ENCODE peak calls at places on chromosomes 13 and 19, in four cellular contexts. One of them, this sample, is unnamed. For H3K36me3, the result is how much of the 10 kb centered on the place peaks cover.

GRCh38 chr19:37087110-37087509 is 8.9 kb downstream of the ZNF420 start:
- DNase-seq in body of pancreas: no peak
- DNase-seq in effector memory CD4-positive, alpha-beta T cell: no peak
- DNase-seq in aorta: no peak
- DNase-seq in this sample: no peak

GRCh38 chr13:26628706-26629105 is 71.2 kb downstream of the WASF3 start:
- DNase-seq in body of pancreas: no peak
- DNase-seq in effector memory CD4-positive, alpha-beta T cell: no peak
- DNase-seq in aorta: no peak
- DNase-seq in this sample: no peak

GRCh38 chr13:102147353-102147752 is 254.5 kb downstream of the FGF14 start:
- DNase-seq in effector memory CD4-positive, alpha-beta T cell: no peak
- DNase-seq in aorta: no peak
- DNase-seq in body of pancreas: no peak
- DNase-seq in this sample: no peak

GRCh38 chr13:76769238-76769859 is 116.9 kb downstream of the KCTD12 start:
- DNase-seq in aorta: no peak
- DNase-seq in body of pancreas: no peak
- DNase-seq in effector memory CD4-positive, alpha-beta T cell: no peak
- DNase-seq in this sample: no peak

GRCh38 chr13:47549219-47549752 is 451.8 kb downstream of the SUCLA2 start:
- DNase-seq in effector memory CD4-positive, alpha-beta T cell: no peak
- DNase-seq in aorta: no peak
- DNase-seq in body of pancreas: no peak
- DNase-seq in this sample: no peak

GRCh38 chr13:99307648-99308339 is 595 bp upstream of the GPR183 start:
- DNase-seq in aorta: no peak
- DNase-seq in effector memory CD4-positive, alpha-beta T cell: no peak
- DNase-seq in body of pancreas: peak
- DNase-seq in this sample: no peak

GRCh38 chr19:7242601-7243258 is 51.5 kb downstream of the INSR start:
- DNase-seq in effector memory CD4-positive, alpha-beta T cell: no peak
- DNase-seq in body of pancreas: no peak
- DNase-seq in aorta: no peak
- DNase-seq in this sample: no peak

GRCh38 chr19:15180451-15181390 is 20.1 kb downstream of the NOTCH3 start:
- DNase-seq in body of pancreas: peak
- DNase-seq in aorta: no peak
- DNase-seq in effector memory CD4-positive, alpha-beta T cell: no peak
- DNase-seq in this sample: no peak

GRCh38 chr13:48318714-48319457 is 15.3 kb downstream of the RB1 start:
- DNase-seq in effector memory CD4-positive, alpha-beta T cell: no peak
- DNase-seq in aorta: no peak
- DNase-seq in body of pancreas: peak
- DNase-seq in this sample: no peak

GRCh38 chr13:41568143-41568989 is 111.0 kb downstream of the RGCC start:
- DNase-seq in body of pancreas: no peak
- DNase-seq in aorta: no peak
- DNase-seq in effector memory CD4-positive, alpha-beta T cell: no peak
- DNase-seq in this sample: no peak

GRCh38 chr19:14519860-14520407 is 1.7 kb upstream of the DNAJB1 start:
- DNase-seq in body of pancreas: peak
- DNase-seq in effector memory CD4-positive, alpha-beta T cell: no peak
- DNase-seq in aorta: no peak
- DNase-seq in this sample: no peak

GRCh38 chr19:33226550-33227241 is 1.0 kb upstream of the SLC7A10 start:
- DNase-seq in aorta: no peak
- DNase-seq in effector memory CD4-positive, alpha-beta T cell: no peak
- DNase-seq in body of pancreas: peak
- DNase-seq in this sample: no peak

GRCh38 chr19:15288146-15288963 is 44.0 kb downstream of the BRD4 start:
- DNase-seq in effector memory CD4-positive, alpha-beta T cell: no peak
- DNase-seq in aorta: no peak
- DNase-seq in body of pancreas: peak
- DNase-seq in this sample: no peak

GRCh38 chr13:112803422-112803821 is 113.6 kb downstream of the ATP11A start:
- DNase-seq in aorta: no peak
- DNase-seq in body of pancreas: no peak
- DNase-seq in effector memory CD4-positive, alpha-beta T cell: no peak
- DNase-seq in this sample: no peak

GRCh38 chr19:36775768-36776167 is 3.2 kb upstream of the ZNF850 start:
- DNase-seq in aorta: peak
- DNase-seq in effector memory CD4-positive, alpha-beta T cell: no peak
- DNase-seq in body of pancreas: peak
- DNase-seq in this sample: no peak

GRCh38 chr13:73339086-73339485 is 280.3 kb downstream of the KLF5 start:
- DNase-seq in effector memory CD4-positive, alpha-beta T cell: no peak
- DNase-seq in body of pancreas: no peak
- DNase-seq in aorta: no peak
- DNase-seq in this sample: no peak

GRCh38 chr13:40057228-40057627 is 401.8 kb downstream of the COG6 start:
- DNase-seq in effector memory CD4-positive, alpha-beta T cell: no peak
- DNase-seq in aorta: no peak
- DNase-seq in body of pancreas: no peak
- DNase-seq in this sample: no peak

GRCh38 chr19:39409207-39409885 is 2.7 kb downstream of the ZFP36 start:
- DNase-seq in effector memory CD4-positive, alpha-beta T cell: peak
- DNase-seq in aorta: peak
- DNase-seq in body of pancreas: peak
- DNase-seq in this sample: peak

GRCh38 chr13:42786696-42787095 is 5.3 kb downstream of the FAM216B start:
- DNase-seq in aorta: no peak
- DNase-seq in body of pancreas: no peak
- DNase-seq in effector memory CD4-positive, alpha-beta T cell: no peak
- DNase-seq in this sample: no peak

GRCh38 chr13:108226184-108226583 is 8.0 kb downstream of the ABHD13 start:
- DNase-seq in aorta: no peak
- DNase-seq in effector memory CD4-positive, alpha-beta T cell: no peak
- DNase-seq in body of pancreas: no peak
- DNase-seq in this sample: no peak

GRCh38 chr13:64276232-64276631 is 2860.6 kb upstream of the PCDH20 start:
- DNase-seq in body of pancreas: no peak
- DNase-seq in effector memory CD4-positive, alpha-beta T cell: no peak
- DNase-seq in aorta: no peak
- DNase-seq in this sample: no peak

GRCh38 chr13:47287291-47287751 is 390.5 kb upstream of the HTR2A start:
- DNase-seq in aorta: no peak
- DNase-seq in body of pancreas: no peak
- DNase-seq in effector memory CD4-positive, alpha-beta T cell: no peak
- DNase-seq in this sample: no peak

GRCh38 chr13:33994826-33995502 is 177.0 kb downstream of the RFC3 start:
- DNase-seq in effector memory CD4-positive, alpha-beta T cell: no peak
- DNase-seq in body of pancreas: no peak
- DNase-seq in aorta: no peak
- DNase-seq in this sample: no peak

GRCh38 chr19:32677657-32678056 is 2.0 kb downstream of the RGS9BP start:
- DNase-seq in aorta: no peak
- DNase-seq in body of pancreas: no peak
- DNase-seq in effector memory CD4-positive, alpha-beta T cell: no peak
- DNase-seq in this sample: no peak

GRCh38 chr19:48495391-48495790 is 16.2 kb downstream of the LMTK3 start:
- DNase-seq in aorta: no peak
- DNase-seq in effector memory CD4-positive, alpha-beta T cell: no peak
- DNase-seq in body of pancreas: no peak
- DNase-seq in this sample: no peak

GRCh38 chr13:100566543-100566942 is 22.0 kb downstream of the GGACT start:
- DNase-seq in body of pancreas: no peak
- DNase-seq in effector memory CD4-positive, alpha-beta T cell: no peak
- DNase-seq in aorta: no peak
- DNase-seq in this sample: no peak

GRCh38 chr13:71320452-71320851 is 546.6 kb downstream of the DACH1 start:
- DNase-seq in aorta: no peak
- DNase-seq in body of pancreas: no peak
- DNase-seq in effector memory CD4-positive, alpha-beta T cell: no peak
- DNase-seq in this sample: no peak

GRCh38 chr19:23991170-23991569 is 76.5 kb downstream of the ZNF726 start:
- DNase-seq in body of pancreas: peak
- DNase-seq in aorta: no peak
- DNase-seq in effector memory CD4-positive, alpha-beta T cell: no peak
- DNase-seq in this sample: no peak

GRCh38 chr19:19133985-19134384 is 4.3 kb downstream of the TMEM161A start:
- DNase-seq in body of pancreas: no peak
- DNase-seq in effector memory CD4-positive, alpha-beta T cell: no peak
- DNase-seq in aorta: no peak
- DNase-seq in this sample: no peak

GRCh38 chr19:46515879-46516350 is 20.2 kb upstream of the PNMA8B start:
- DNase-seq in effector memory CD4-positive, alpha-beta T cell: no peak
- DNase-seq in aorta: no peak
- DNase-seq in body of pancreas: no peak
- DNase-seq in this sample: no peak

GRCh38 chr13:72295173-72295572 is 428.2 kb upstream of the DACH1 start:
- DNase-seq in effector memory CD4-positive, alpha-beta T cell: no peak
- DNase-seq in aorta: no peak
- DNase-seq in body of pancreas: no peak
- DNase-seq in this sample: no peak

GRCh38 chr13:29508874-29509249 is 86.6 kb downstream of the SLC7A1 start:
- DNase-seq in body of pancreas: no peak
- DNase-seq in effector memory CD4-positive, alpha-beta T cell: no peak
- DNase-seq in aorta: no peak
- DNase-seq in this sample: no peak

GRCh38 chr13:39417643-39418042 is 185.3 kb downstream of the LHFPL6 start:
- DNase-seq in effector memory CD4-positive, alpha-beta T cell: no peak
- DNase-seq in body of pancreas: no peak
- DNase-seq in aorta: no peak
- DNase-seq in this sample: no peak

DNA sequence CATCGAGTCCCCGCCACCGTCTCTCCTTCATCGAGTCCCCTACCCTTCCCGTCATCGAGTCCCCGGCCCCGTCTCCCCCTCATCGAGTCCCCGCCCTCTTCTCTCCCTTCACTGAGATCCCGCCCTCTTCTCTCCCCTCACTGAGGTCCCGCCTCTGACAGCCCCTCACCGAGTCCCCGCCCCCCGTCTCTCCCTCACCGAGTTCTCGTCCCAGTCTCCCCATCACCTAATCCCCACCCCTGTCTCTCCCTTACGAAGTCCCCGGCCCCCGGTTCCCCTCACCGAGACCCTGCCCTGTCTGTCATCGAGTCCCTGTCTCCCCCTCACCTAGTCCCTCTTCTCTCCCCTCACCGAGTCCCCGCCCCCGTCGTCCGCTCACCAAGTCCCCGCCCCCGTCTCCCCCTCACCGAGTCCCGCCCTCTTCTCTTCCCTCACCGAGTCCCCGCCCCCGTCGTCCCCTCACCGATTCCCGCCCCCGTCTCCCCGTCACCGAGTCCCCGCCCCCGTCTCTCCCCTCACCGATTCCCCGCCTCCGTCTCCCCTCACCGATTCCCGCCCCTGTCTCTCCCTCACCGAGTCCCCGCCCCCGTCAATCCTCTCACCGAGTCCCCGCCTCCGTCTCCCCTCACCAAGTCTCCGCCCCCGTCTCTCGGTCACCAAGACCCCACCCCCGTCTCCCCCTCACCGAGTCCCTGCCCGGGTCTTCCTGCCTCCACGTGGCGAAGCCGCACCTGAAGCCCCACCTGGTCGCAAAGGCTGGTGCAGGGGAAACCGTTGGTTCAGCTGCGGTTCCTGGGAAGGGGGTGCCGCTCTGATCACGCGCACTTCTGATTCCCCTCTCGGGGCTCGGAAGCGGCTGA is 23.9 kb upstream of the ZNF846 start:
- DNase-seq in aorta: peak
- DNase-seq in effector memory CD4-positive, alpha-beta T cell: peak
- DNase-seq in body of pancreas: peak
- DNase-seq in this sample: peak
- H3K27ac ChIP-seq in aorta: peak
- H3K27ac ChIP-seq in effector memory CD4-positive, alpha-beta T cell: peak
- H3K27ac ChIP-seq in body of pancreas: peak
- H3K27ac ChIP-seq in this sample: peak

DNA sequence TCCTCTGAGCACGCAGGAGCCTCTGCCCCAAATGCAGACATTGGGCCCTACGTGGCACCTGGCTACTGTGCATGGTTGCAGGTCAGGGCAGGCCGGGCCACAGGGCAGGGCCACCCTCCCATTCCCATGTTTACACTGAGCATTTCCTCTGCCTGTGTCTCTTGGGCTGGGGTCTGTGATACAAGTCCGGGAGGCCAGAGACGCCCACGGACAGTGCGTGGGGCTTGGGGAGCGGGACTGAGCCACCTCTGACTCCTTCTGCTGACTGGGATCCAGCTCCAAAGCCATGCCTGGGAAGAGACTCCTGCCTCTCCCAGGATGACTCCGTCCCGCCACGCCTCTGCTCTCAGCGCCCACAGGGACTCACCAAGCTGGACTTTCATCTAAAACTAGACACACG is 18.8 kb downstream of the GAS6 start:
- DNase-seq in body of pancreas: no peak
- DNase-seq in effector memory CD4-positive, alpha-beta T cell: no peak
- DNase-seq in aorta: peak
- DNase-seq in this sample: no peak
- H3K36me3 ChIP-seq in body of pancreas: under half
- H3K36me3 ChIP-seq in effector memory CD4-positive, alpha-beta T cell: under half
- H3K36me3 ChIP-seq in aorta: under half
- H3K36me3 ChIP-seq in this sample: under half

DNA sequence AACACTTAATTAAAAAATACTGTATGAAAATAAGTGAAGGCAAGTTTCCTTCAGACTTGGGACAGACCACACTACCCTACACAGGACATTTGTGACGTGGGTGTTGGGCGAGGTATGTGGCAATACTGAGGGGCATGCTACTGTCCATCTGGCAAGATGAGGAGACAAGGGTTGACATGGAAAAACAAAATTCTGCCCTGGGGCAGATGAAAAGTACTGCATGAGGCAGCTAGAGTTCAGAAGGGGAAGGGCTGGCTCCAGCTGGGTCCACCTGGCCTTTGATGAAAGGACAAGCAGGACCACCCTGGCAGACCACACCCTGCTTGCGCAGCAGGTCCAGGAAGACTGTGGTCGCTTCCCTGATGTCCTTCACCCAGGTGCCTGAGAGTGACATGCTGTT is 43.2 kb downstream of the LATS2 start:
- DNase-seq in aorta: no peak
- DNase-seq in effector memory CD4-positive, alpha-beta T cell: no peak
- DNase-seq in body of pancreas: no peak
- DNase-seq in this sample: no peak
- H3K27ac ChIP-seq in aorta: no peak
- H3K27ac ChIP-seq in effector memory CD4-positive, alpha-beta T cell: no peak
- H3K27ac ChIP-seq in body of pancreas: no peak
- H3K27ac ChIP-seq in this sample: no peak

GRCh38 chr13:96109125-96109524 is 19.2 kb downstream of the HS6ST3 start:
- DNase-seq in aorta: no peak
- DNase-seq in body of pancreas: no peak
- DNase-seq in effector memory CD4-positive, alpha-beta T cell: no peak
- DNase-seq in this sample: no peak
- H3K36me3 ChIP-seq in aorta: under half
- H3K36me3 ChIP-seq in body of pancreas: under half
- H3K36me3 ChIP-seq in effector memory CD4-positive, alpha-beta T cell: under half
- H3K36me3 ChIP-seq in this sample: under half

GRCh38 chr13:106865706-106866288 is 297.9 kb upstream of the ARGLU1 start:
- DNase-seq in aorta: no peak
- DNase-seq in effector memory CD4-positive, alpha-beta T cell: no peak
- DNase-seq in body of pancreas: no peak
- DNase-seq in this sample: no peak
- H3K27ac ChIP-seq in aorta: no peak
- H3K27ac ChIP-seq in effector memory CD4-positive, alpha-beta T cell: no peak
- H3K27ac ChIP-seq in body of pancreas: no peak
- H3K27ac ChIP-seq in this sample: no peak

GRCh38 chr19:1360126-1360817 is 23.4 kb upstream of the NDUFS7 start:
- DNase-seq in aorta: no peak
- DNase-seq in body of pancreas: no peak
- DNase-seq in effector memory CD4-positive, alpha-beta T cell: no peak
- DNase-seq in this sample: no peak
- H3K36me3 ChIP-seq in aorta: under half
- H3K36me3 ChIP-seq in body of pancreas: under half
- H3K36me3 ChIP-seq in effector memory CD4-positive, alpha-beta T cell: under half
- H3K36me3 ChIP-seq in this sample: under half